ENCODE peak calls at places on chromosome 13, in six cellular contexts. K, D, Q, T, Y and J are unnamed samples.
A peak's percentile ranks its signal among the peaks of the same experiment; 100 is the strongest.

GRCh38 chr13:88063741-88064140 is 392.6 kb downstream of the SLITRK5 start:
- DNase-seq in K (no peak), D (no peak), Q (no peak), T (no peak), Y (no peak), J (no peak)

GRCh38 chr13:50512602-50513527 is 330.6 kb downstream of the DLEU7 start:
- DNase-seq in K (peak; percentile 70), D (peak; percentile 70), Q (peak; percentile 65), T (peak; percentile 75), Y (peak; percentile 66), J (peak; percentile 53)

GRCh38 chr13:26759907-26760834 is at the start of gene GPR12:
- DNase-seq in K (no peak), D (peak; percentile 27), Q (no peak), T (no peak), Y (no peak), J (no peak)

GRCh38 chr13:48318014-48318713 is 14.6 kb downstream of the RB1 start:
- DNase-seq in K (no peak), D (no peak), Q (no peak), T (peak; percentile 24), Y (no peak), J (no peak)

GRCh38 chr13:74230984-74231443 is 96.8 kb upstream of the KLF12 start:
- DNase-seq in K (no peak), D (no peak), Q (no peak), T (no peak), Y (no peak), J (no peak)

GRCh38 chr13:101382086-101382485 is 34.2 kb downstream of the NALCN start:
- DNase-seq in K (no peak), D (no peak), Q (no peak), T (no peak), Y (no peak), J (no peak)

GRCh38 chr13:96032717-96033116 is 20.5 kb downstream of the UGGT2 start:
- DNase-seq in K (no peak), D (no peak), Q (no peak), T (no peak), Y (no peak), J (no peak)

GRCh38 chr13:44648392-44649117 is 72.4 kb upstream of the TSC22D1 start:
- DNase-seq in K (no peak), D (peak; percentile 22), Q (no peak), T (no peak), Y (no peak), J (no peak)

GRCh38 chr13:111171629-111172028 is 56.5 kb downstream of the ARHGEF7 start:
- DNase-seq in K (no peak), D (no peak), Q (no peak), T (no peak), Y (no peak), J (no peak)

GRCh38 chr13:29294869-29295268 is 300.6 kb downstream of the SLC7A1 start:
- DNase-seq in K (no peak), D (no peak), Q (no peak), T (no peak), Y (no peak), J (no peak)
- H3K9me3 ChIP-seq in K (no peaks in the 10 kb centered on the region), D (no peaks in the 10 kb centered on the region), Q (no peaks in the 10 kb centered on the region), T (no peaks in the 10 kb centered on the region), Y (no peaks in the 10 kb centered on the region), J (no peaks in the 10 kb centered on the region)

GRCh38 chr13:93628136-93628535 is 401.5 kb downstream of the GPC6 start:
- DNase-seq in K (no peak), D (no peak), Q (no peak), T (no peak), Y (no peak), J (no peak)
- H3K4me3 ChIP-seq in K (no peak overlapping the region), D (no peak overlapping the region), Q (no peak overlapping the region), T (no peak overlapping the region), Y (no peak overlapping the region), J (no peak overlapping the region)

DNA sequence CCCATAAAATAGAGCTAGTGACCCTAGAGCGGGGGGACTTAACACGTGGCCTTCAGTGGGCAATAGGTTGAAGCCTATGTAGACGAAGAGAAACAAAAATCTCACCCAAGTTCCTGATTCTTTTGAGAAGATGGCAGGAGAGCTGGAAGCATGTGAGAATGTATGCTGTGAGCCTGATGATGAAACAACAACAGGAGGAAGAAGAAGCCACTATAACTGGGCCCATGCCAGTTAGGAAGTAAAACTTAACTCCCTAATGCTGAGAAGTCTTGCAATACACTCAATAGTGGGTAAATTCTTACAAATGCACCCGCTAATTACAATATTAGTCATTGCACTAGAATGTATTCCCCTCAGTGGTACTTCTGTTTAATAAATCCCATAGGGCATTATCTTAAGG is 9.0 kb downstream of the PCDH17 start:
- DNase-seq in K (no peak), D (peak; percentile 13), Q (no peak), T (no peak), Y (peak; percentile 33), J (no peak)
- H3K4me1 ChIP-seq in K (no peaks in the 10 kb centered on the region), D (no peaks in the 10 kb centered on the region), Q (no peaks in the 10 kb centered on the region), T (no peaks in the 10 kb centered on the region), Y (no peaks in the 10 kb centered on the region), J (no peaks in the 10 kb centered on the region)

DNA sequence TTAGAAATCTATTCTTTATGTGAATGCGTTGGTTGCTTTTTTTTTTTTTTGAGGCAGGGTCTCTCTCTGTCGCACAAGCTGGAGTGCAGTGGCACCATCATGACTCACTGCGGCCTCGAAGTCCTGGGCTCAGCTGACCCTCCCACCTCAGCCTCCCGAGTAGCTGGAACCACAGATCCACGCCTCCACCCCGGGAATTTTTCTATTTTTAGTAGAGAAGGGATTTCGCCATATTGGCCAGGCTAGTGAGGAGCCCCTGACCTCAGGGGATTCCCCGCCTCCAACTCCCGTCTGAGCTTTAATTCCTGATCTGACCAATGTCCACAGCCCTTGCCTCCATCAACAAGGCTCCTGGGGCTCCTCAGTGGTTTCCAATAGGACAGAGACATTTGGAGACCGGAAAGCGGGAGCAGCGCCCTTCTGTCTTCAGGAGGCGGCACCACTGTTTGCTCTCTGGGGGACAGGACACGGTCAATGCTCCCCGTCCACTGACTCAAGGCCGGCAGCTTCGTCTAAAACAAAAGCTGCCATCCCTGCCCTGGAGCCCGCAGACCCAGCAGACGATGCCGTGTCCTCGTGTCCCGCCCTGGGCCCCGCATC is 503 bp downstream of the TUBA3C start:
- DNase-seq in K (no peak), D (no peak), Q (no peak), T (no peak), Y (no peak), J (no peak)
- H3K9me3 ChIP-seq in K (no peaks in the 10 kb centered on the region), D (no peaks in the 10 kb centered on the region), Q (no peaks in the 10 kb centered on the region), T (peaks cover 89% of the 10 kb centered on the region), Y (peaks cover 5% of the 10 kb centered on the region), J (no peaks in the 10 kb centered on the region)

DNA sequence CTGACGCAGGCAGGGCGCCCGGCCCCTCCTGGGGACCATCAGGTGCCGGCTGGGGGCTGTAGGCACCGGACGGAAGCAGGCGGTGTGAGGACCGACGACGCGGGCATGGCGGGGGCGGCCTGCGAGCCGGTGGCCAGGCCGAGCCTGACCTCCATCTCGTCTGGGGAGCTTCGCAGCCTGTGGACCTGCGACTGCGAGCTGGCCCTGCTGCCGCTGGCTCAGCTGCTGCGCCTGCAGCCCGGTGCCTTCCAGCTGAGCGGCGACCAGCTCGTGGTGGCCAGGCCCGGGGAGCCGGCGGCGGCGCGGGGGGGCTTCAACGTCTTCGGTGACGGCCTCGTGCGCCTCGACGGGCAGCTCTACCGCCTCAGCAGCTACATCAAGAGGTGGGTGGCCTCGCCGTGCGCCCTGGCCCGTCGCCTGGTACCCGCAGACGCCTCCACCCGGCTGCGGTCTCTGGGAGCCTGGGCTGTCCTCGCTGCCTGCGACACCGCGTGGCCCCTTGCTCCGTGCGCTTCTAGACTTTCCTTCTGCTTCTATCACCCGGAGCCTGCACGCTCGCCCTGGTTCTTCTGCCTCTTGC is 430 bp downstream of the MEDAG start:
- DNase-seq in K (no peak), D (peak; percentile 33), Q (no peak), T (no peak), Y (no peak), J (no peak)
- H3K4me3 ChIP-seq in K (peak overlapping the region; percentile 15), D (peak overlapping the region; percentile 26), Q (peak overlapping the region; percentile 52), T (no peak overlapping the region), Y (no peak overlapping the region), J (peak overlapping the region; percentile 65)

DNA sequence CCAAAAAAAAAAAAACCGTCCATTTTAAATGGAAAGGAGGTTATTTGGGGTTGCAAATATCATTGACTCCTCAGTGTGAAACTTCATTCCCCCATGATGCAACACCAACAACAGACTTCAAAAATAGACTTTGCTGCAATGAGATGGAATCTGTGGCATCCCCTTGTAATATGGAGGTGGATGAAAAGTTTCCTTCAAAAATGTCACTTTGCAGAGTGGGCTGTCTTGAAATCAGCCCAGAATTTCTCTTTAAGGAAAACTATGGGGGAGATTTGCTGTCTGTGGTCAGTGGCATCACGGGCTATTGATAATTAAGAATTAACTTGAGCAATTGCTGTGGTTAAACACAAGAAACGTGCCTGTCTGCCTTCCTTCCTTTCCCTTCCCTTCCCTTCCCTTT is 1.5 kb downstream of the GPR18 start:
- DNase-seq in K (no peak), D (peak; percentile 61), Q (no peak), T (no peak), Y (peak; percentile 16), J (no peak)
- H3K4me1 ChIP-seq in K (no peaks in the 10 kb centered on the region), D (peaks cover 7% of the 10 kb centered on the region), Q (peaks cover 25% of the 10 kb centered on the region), T (no peaks in the 10 kb centered on the region), Y (no peaks in the 10 kb centered on the region), J (peaks cover 47% of the 10 kb centered on the region)

GRCh38 chr13:29104461-29104860 is 284.3 kb downstream of the MTUS2 start:
- DNase-seq in K (no peak), D (no peak), Q (no peak), T (no peak), Y (no peak), J (no peak)

GRCh38 chr13:29103036-29103800 is 283.1 kb downstream of the MTUS2 start:
- DNase-seq in K (no peak), D (no peak), Q (no peak), T (no peak), Y (no peak), J (no peak)

GRCh38 chr13:29110003-29110402 is 289.9 kb downstream of the MTUS2 start:
- DNase-seq in K (no peak), D (no peak), Q (no peak), T (no peak), Y (no peak), J (no peak)

GRCh38 chr13:29106651-29107050 is 286.5 kb downstream of the MTUS2 start:
- DNase-seq in K (no peak), D (no peak), Q (no peak), T (no peak), Y (no peak), J (no peak)

GRCh38 chr13:29105779-29106178 is 285.6 kb downstream of the MTUS2 start:
- DNase-seq in K (no peak), D (no peak), Q (no peak), T (no peak), Y (no peak), J (no peak)
- H3K9me3 ChIP-seq in K (no peaks in the 10 kb centered on the region), D (no peaks in the 10 kb centered on the region), Q (no peaks in the 10 kb centered on the region), T (no peaks in the 10 kb centered on the region), Y (no peaks in the 10 kb centered on the region), J (no peaks in the 10 kb centered on the region)